ENCODE peak calls at places on chromosome 2, in ten cellular contexts. H is Peyer's patch, R is right atrium auricular region, S is IMR-90, C is endothelial cell, M is heart left ventricle, T is GM13976, N is fibroblast of mammary gland, G is fibroblast of pulmonary artery, B is mesothelial cell of epicardium. K is an unnamed sample.

GRCh38 chr2:138071720-138072719 is 107.7 kb downstream of the HNMT start:
- DNase-seq in H (no peak), T (no peak), R (no peak), B (no peak), S (peak; percentile 43), G (peak; percentile 14), N (no peak), C (no peak), M (no peak), K (no peak)

GRCh38 chr2:28088970-28089369 is 198.4 kb downstream of the BABAM2 start:
- DNase-seq in B (no peak), C (no peak), R (no peak), H (no peak), N (peak; percentile 63), S (peak; percentile 56), G (peak; percentile 44), M (no peak), T (no peak), K (peak; percentile 62)

GRCh38 chr2:45011621-45012602 is 2.7 kb upstream of the SIX2 start:
- DNase-seq in N (peak; percentile 24), B (no peak), M (no peak), R (no peak), S (no peak), T (no peak), C (no peak), G (peak; percentile 12), H (peak; percentile 25), K (no peak)

GRCh38 chr2:187541086-187542085 is 12.8 kb downstream of the TFPI start:
- DNase-seq in C (no peak), T (no peak), M (no peak), H (no peak), N (peak; percentile 99), B (no peak), G (peak; percentile 97), S (peak; percentile 94), R (no peak), K (peak; percentile 72)

GRCh38 chr2:218291318-218291933 is 877 bp downstream of the TMBIM1 start:
- DNase-seq in B (no peak), R (no peak), M (peak; percentile 62), S (peak; percentile 31), H (peak; percentile 68), C (no peak), G (peak; percentile 36), T (no peak), N (peak; percentile 43), K (peak; percentile 15)

GRCh38 chr2:135783416-135783815 is 41.8 kb downstream of the UBXN4 start:
- DNase-seq in B (no peak), G (no peak), R (no peak), T (no peak), M (no peak), H (no peak), N (no peak), C (no peak), S (no peak), K (no peak)

GRCh38 chr2:176206677-176207076 is 18.2 kb downstream of the HOXD1 start:
- DNase-seq in M (no peak), C (no peak), T (no peak), N (peak; percentile 63), S (no peak), B (no peak), R (no peak), H (no peak), G (no peak), K (no peak)

GRCh38 chr2:122186761-122187222 is 431.3 kb downstream of the TSN start:
- DNase-seq in N (no peak), G (peak; percentile 51), S (no peak), M (no peak), T (no peak), B (no peak), C (no peak), H (no peak), R (no peak), K (no peak)

GRCh38 chr2:152813381-152813780 is 95.0 kb downstream of the ARL6IP6 start:
- DNase-seq in C (no peak), N (no peak), B (no peak), M (no peak), R (no peak), S (no peak), H (no peak), T (no peak), G (no peak), K (no peak)

GRCh38 chr2:68643011-68643873 is at the start of gene PROKR1:
- DNase-seq in M (peak; percentile 67), B (peak; percentile 65), T (peak; percentile 44), S (no peak), C (peak; percentile 53), R (no peak), G (peak; percentile 17), H (peak; percentile 56), N (no peak), K (no peak)

GRCh38 chr2:165901595-165901994 is 52.0 kb downstream of the TTC21B start:
- DNase-seq in H (no peak), R (no peak), S (no peak), G (no peak), T (no peak), B (no peak), M (no peak), C (no peak), N (no peak), K (no peak)

GRCh38 chr2:158619496-158619895 is 162.7 kb downstream of the PKP4 start:
- DNase-seq in B (no peak), R (no peak), S (peak; percentile 57), C (no peak), G (peak; percentile 64), N (peak; percentile 56), H (no peak), M (no peak), T (no peak), K (peak; percentile 46)

GRCh38 chr2:8884812-8885211 is 47.4 kb upstream of the KIDINS220 start:
- DNase-seq in C (no peak), N (no peak), T (no peak), R (no peak), M (no peak), G (no peak), H (no peak), S (no peak), B (no peak), K (no peak)

GRCh38 chr2:152637251-152637650 is 80.0 kb downstream of the PRPF40A start:
- DNase-seq in T (no peak), M (no peak), C (no peak), S (no peak), B (no peak), N (no peak), H (no peak), R (no peak), G (no peak), K (no peak)

DNA sequence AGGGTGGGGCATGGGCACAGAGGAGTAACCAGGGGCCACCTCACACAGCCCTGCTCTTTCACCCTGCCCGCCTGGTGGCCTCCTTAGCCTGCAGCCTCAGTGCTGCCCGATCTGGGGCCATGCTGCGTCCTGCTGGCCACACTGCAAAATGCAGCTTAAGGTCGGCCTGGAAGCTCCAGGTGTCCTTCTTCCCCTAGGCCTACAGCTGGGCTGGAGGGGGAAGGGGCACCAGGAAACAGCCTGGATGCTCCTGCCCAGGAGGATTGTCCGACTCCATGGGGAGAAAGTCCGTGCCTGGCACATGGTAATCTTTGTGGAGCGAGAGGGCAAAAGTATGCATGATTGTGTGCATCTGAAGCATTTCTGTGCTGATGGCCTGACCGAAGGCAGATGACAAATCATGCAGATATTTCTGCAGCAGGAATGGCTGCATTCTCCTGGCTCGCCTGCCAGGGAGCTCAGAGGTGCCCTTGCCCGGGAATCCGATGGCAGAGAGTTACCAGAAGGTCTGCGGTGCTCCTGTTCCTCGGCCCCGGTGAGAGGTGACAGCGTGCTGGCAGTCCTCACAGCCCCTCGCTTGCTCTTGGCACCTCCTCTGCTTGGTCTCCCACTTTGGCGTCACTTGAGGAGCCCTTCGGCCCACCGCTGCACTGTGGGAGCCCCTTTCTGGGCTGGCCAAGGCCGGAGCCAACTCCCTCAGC is 12.8 kb upstream of the ALPP start:
- DNase-seq in S (peak; percentile 21), G (peak; percentile 39), H (no peak), C (peak; percentile 77), N (no peak), T (no peak), R (no peak), M (peak; percentile 61), B (no peak), K (peak; percentile 59)
- TF ChIP-seq CTCF in S (peak; percentile 30), G (peak; percentile 44), H (peak; percentile 49), C (peak; percentile 57), N (peak; percentile 36), T (no peak), R (no peak), M (no peak), B (no peak), K (peak; percentile 78)

GRCh38 chr2:195092341-195092740 is 564.7 kb upstream of the SLC39A10 start:
- DNase-seq in H (no peak), M (no peak), B (no peak), N (no peak), C (no peak), R (no peak), G (no peak), T (no peak), S (no peak), K (no peak)
- TF ChIP-seq CTCF in H (no peak), M (no peak), B (no peak), N (no peak), C (no peak), R (no peak), G (no peak), T (no peak), S (no peak), K (no peak)

GRCh38 chr2:235263205-235264120 is 230.4 kb upstream of the AGAP1 start:
- DNase-seq in S (peak; percentile 93), H (peak; percentile 83), C (no peak), T (no peak), B (peak; percentile 45), N (peak; percentile 95), G (peak; percentile 91), M (peak; percentile 88), R (peak; percentile 94), K (peak; percentile 69)

GRCh38 chr2:235262750-235263149 is 231.1 kb upstream of the AGAP1 start:
- DNase-seq in B (no peak), N (no peak), R (no peak), S (no peak), H (no peak), G (peak; percentile 28), C (no peak), T (no peak), M (no peak), K (no peak)

GRCh38 chr2:235264512-235264911 is 229.3 kb upstream of the AGAP1 start:
- DNase-seq in T (no peak), C (no peak), M (no peak), R (no peak), H (peak; percentile 60), S (no peak), B (no peak), G (no peak), N (no peak), K (no peak)

GRCh38 chr2:235265348-235265965 is 228.4 kb upstream of the AGAP1 start:
- DNase-seq in S (no peak), N (no peak), B (no peak), T (no peak), H (no peak), M (no peak), G (no peak), R (no peak), C (no peak), K (no peak)

GRCh38 chr2:235264121-235264493 is 229.7 kb upstream of the AGAP1 start:
- DNase-seq in S (no peak), B (no peak), T (no peak), N (no peak), C (no peak), G (no peak), H (no peak), M (no peak), R (no peak), K (no peak)
- TF ChIP-seq CTCF in S (no peak), B (no peak), T (no peak), N (no peak), C (no peak), G (no peak), H (no peak), M (no peak), R (no peak), K (no peak)

GRCh38 chr2:10079192-10079930 is 850 bp downstream of the CYS1 start:
- DNase-seq in S (peak; percentile 58), H (no peak), G (peak; percentile 67), R (no peak), M (no peak), N (peak; percentile 67), C (peak; percentile 53), B (peak; percentile 52), T (peak; percentile 48), K (peak; percentile 55)
- TF ChIP-seq CTCF in S (no peak), H (no peak), G (no peak), R (no peak), M (no peak), N (no peak), C (no peak), B (no peak), T (no peak), K (no peak)